ENCODE peak calls at places on chromosomes 7 and 10, in ten cellular contexts. A is uterus, J is breast epithelium, G is body of pancreas, H is spleen, I is tibial nerve, O is testis, Y is ovary, K is right lobe of liver, W is heart left ventricle. P is an unnamed sample.
A peak's percentile ranks its signal among the peaks of the same experiment; 100 is the strongest.

GRCh38 chr10:68924593-68924992 is 23.5 kb downstream of the DDX50 start:
- DNase-seq in A (no peak), J (no peak), G (no peak), H (no peak), I (no peak), O (no peak), Y (no peak), K (no peak), W (no peak), P (no peak)

GRCh38 chr7:29878081-29878688 is 71.9 kb downstream of the WIPF3 start:
- DNase-seq in A (no peak), J (peak; percentile 47), G (peak; percentile 34), H (no peak), I (peak; percentile 26), O (peak; percentile 55), Y (no peak), K (no peak), W (no peak), P (peak; percentile 28)

GRCh38 chr10:323651-324293 is 188.5 kb downstream of the ZMYND11 start:
- DNase-seq in A (peak; percentile 93), J (no peak), G (peak; percentile 36), H (peak; percentile 90), I (peak; percentile 46), O (peak; percentile 73), Y (peak; percentile 90), K (no peak), W (no peak), P (peak; percentile 81)

GRCh38 chr10:61271127-61271780 is 181.9 kb downstream of the TMEM26 start:
- DNase-seq in A (no peak), J (no peak), G (no peak), H (no peak), I (no peak), O (no peak), Y (no peak), K (no peak), W (no peak), P (no peak)

GRCh38 chr10:3215336-3215860 is 42.8 kb upstream of the PITRM1 start:
- DNase-seq in A (no peak), J (no peak), G (no peak), H (no peak), I (no peak), O (no peak), Y (no peak), K (no peak), W (no peak), P (no peak)

GRCh38 chr10:16949806-16950205 is 132.6 kb upstream of the RSU1 start:
- DNase-seq in A (no peak), J (no peak), G (no peak), H (no peak), I (no peak), O (no peak), Y (no peak), K (no peak), W (no peak), P (no peak)

GRCh38 chr7:44846816-44847508 is 925 bp downstream of the H2AZ2 start:
- DNase-seq in A (no peak), J (no peak), G (no peak), H (no peak), I (no peak), O (no peak), Y (no peak), K (no peak), W (no peak), P (no peak)

GRCh38 chr7:80392229-80393169 is 119.4 kb downstream of the GNAT3 start:
- DNase-seq in A (no peak), J (no peak), G (no peak), H (no peak), I (no peak), O (no peak), Y (no peak), K (no peak), W (no peak), P (no peak)

GRCh38 chr7:26189000-26189539 is 11.5 kb downstream of the HNRNPA2B1 start:
- DNase-seq in A (no peak), J (no peak), G (no peak), H (no peak), I (no peak), O (no peak), Y (no peak), K (no peak), W (no peak), P (no peak)

GRCh38 chr7:26187380-26188290 is 12.9 kb downstream of the HNRNPA2B1 start:
- DNase-seq in A (no peak), J (no peak), G (no peak), H (no peak), I (no peak), O (no peak), Y (no peak), K (no peak), W (no peak), P (no peak)

GRCh38 chr7:26188291-26188999 is 12.1 kb downstream of the HNRNPA2B1 start:
- DNase-seq in A (no peak), J (no peak), G (no peak), H (no peak), I (no peak), O (no peak), Y (no peak), K (no peak), W (no peak), P (no peak)

GRCh38 chr7:26183545-26184282 is 16.8 kb downstream of the HNRNPA2B1 start:
- DNase-seq in A (no peak), J (no peak), G (no peak), H (no peak), I (no peak), O (no peak), Y (no peak), K (no peak), W (no peak), P (no peak)

DNA sequence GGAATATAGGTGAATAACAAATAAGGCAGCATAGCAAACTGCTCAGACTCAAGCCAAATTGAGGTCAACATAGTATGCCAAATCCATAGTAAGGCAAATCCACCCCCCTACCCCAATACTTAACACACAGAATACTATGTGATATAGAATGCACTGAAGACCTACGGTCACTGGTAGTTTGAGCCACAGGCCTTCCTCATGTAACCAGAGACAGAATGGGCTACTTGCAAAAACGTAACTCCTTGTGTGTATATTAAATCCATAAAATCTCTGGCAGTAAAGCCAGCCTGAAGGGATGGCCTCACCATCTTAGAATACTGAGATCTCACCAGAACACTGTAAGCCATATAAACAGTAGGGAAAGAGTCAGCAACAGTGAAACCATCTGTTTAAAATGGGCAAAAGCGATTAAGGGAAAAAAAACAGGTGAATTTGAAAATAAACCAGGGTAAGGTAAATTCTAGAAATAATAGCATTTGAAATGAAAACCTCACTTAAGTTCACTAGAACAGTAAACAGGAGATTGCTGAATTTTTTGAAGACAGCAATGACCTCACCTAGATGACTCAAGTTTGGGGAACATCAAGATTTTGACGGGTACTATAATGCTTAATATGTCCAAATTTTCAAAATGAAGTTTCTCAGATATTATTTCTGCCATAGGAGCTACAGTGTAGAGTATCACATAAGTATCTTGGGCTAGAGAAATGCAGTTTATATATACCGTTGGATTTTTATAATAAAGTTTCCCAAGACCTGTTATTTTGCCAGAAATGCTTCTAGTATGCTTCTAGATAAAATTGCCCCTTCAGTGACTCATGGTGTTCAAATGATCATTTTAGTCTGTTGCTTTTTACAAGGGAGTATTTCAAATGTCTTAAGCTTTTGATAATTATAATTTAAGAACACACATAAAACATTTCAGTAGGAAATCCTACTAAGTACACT is 13.9 kb downstream of the HNRNPA2B1 start:
- DNase-seq in A (no peak), J (no peak), G (no peak), H (no peak), I (no peak), O (no peak), Y (no peak), K (no peak), W (no peak), P (no peak)
- TF ChIP-seq POLR2A in A (no peak), J (no peak), G (no peak), H (no peak), I (no peak), O (no peak), Y (no peak), K (peak; percentile 10), W (no peak), P (no peak)

DNA sequence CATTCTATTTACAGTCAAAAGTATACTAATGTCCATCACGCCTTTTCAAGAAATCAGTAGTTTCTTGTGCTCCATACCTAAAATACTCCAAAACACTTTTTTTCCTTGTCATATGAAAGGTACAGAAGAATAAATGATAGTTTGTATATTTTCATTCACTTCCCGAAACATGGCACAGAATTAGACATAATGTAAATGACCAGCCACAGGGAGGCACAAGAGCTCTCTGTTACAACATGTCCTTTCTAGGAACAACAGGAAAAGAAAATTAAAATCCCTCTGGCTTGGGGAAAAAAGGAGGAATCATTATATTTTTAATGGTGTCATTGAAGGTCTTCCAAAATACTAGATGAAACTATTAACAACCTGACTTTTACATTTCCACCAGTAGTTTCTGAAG is 331.2 kb downstream of the ACTR3B start:
- DNase-seq in A (no peak), J (no peak), G (no peak), H (no peak), I (no peak), O (no peak), Y (no peak), K (no peak), W (no peak), P (no peak)
- TF ChIP-seq CTCF in A (no peak), J (no peak), G (no peak), H (no peak), I (no peak), O (no peak), Y (no peak), K (no peak), W (no peak), P (no peak)

GRCh38 chr7:98617960-98618418 is 904 bp downstream of the NPTX2 start:
- DNase-seq in A (no peak), J (no peak), G (no peak), H (no peak), I (no peak), O (no peak), Y (no peak), K (no peak), W (peak; percentile 60), P (no peak)

GRCh38 chr7:98617051-98617959 is at the start of gene NPTX2:
- DNase-seq in A (no peak), J (no peak), G (peak; percentile 78), H (no peak), I (no peak), O (peak; percentile 93), Y (no peak), K (peak; percentile 70), W (peak; percentile 77), P (no peak)

GRCh38 chr7:98613601-98614425 is 3.3 kb upstream of the NPTX2 start:
- DNase-seq in A (no peak), J (no peak), G (no peak), H (no peak), I (no peak), O (no peak), Y (no peak), K (no peak), W (no peak), P (no peak)

GRCh38 chr7:98618786-98619185 is 1.7 kb downstream of the NPTX2 start:
- DNase-seq in A (no peak), J (no peak), G (peak; percentile 76), H (no peak), I (no peak), O (no peak), Y (no peak), K (peak; percentile 66), W (no peak), P (no peak)

GRCh38 chr7:98616381-98617050 is 569 bp upstream of the NPTX2 start:
- DNase-seq in A (no peak), J (no peak), G (peak; percentile 25), H (no peak), I (no peak), O (peak; percentile 40), Y (no peak), K (no peak), W (no peak), P (no peak)
- H3K4me3 ChIP-seq in A (no peak overlapping the region), J (no peak overlapping the region), G (no peak overlapping the region), H (no peak overlapping the region), I (peak overlapping the region; percentile 59), O (peak overlapping the region; percentile 71), Y (no peak overlapping the region), K (peak overlapping the region; percentile 19), W (peak overlapping the region; percentile 40), P (no peak overlapping the region)

GRCh38 chr10:86164912-86165311 is 201.7 kb downstream of the GRID1 start:
- DNase-seq in A (no peak), J (no peak), G (no peak), H (peak; percentile 51), I (no peak), O (no peak), Y (no peak), K (no peak), W (no peak), P (no peak)
- TF ChIP-seq POLR2A in A (no peak), J (no peak), G (no peak), H (no peak), I (no peak), O (no peak), Y (no peak), K (no peak), W (no peak), P (no peak)